ENCODE peak calls at places on chromosomes 11 and 22, in five cellular contexts. C, J, D, B and R are unnamed samples.

GRCh38 chr11:58027341-58027740 is 3.4 kb upstream of the OR6Q1 start:
- DNase-seq in D (peak; percentile 94), B (peak; percentile 44), C (no peak), J (no peak), R (no peak)

GRCh38 chr11:44618561-44619425 is 53.3 kb downstream of the CD82 start:
- DNase-seq in J (no peak), B (no peak), D (no peak), C (no peak), R (no peak)

GRCh38 chr11:74195828-74196227 is 24.7 kb downstream of the PPME1 start:
- DNase-seq in J (no peak), B (peak; percentile 3), D (peak; percentile 26), C (no peak), R (no peak)

GRCh38 chr11:18065572-18065971 is 19.5 kb upstream of the TPH1 start:
- DNase-seq in D (no peak), J (no peak), C (no peak), B (peak; percentile 45), R (no peak)

GRCh38 chr11:9748361-9748970 is 84.6 kb downstream of the SWAP70 start:
- DNase-seq in J (no peak), D (peak; percentile 79), C (peak; percentile 52), B (peak; percentile 75), R (peak; percentile 54)

GRCh38 chr11:9029477-9029876 is 25.7 kb upstream of the NRIP3 start:
- DNase-seq in J (no peak), C (no peak), B (no peak), D (peak; percentile 3), R (no peak)

GRCh38 chr11:64801591-64802369 is 1.2 kb downstream of the MAP4K2 start:
- DNase-seq in C (no peak), J (no peak), B (no peak), D (no peak), R (no peak)

GRCh38 chr22:46012182-46012880 is 35.4 kb upstream of the WNT7B start:
- DNase-seq in D (no peak), C (no peak), B (no peak), J (no peak), R (no peak)

GRCh38 chr11:118971646-118972045 is at the start of gene FOXR1:
- DNase-seq in J (no peak), B (no peak), C (no peak), D (no peak), R (no peak)

GRCh38 chr22:45290410-45290936 is 5.7 kb downstream of the UPK3A start:
- DNase-seq in J (no peak), B (peak; percentile 74), D (peak; percentile 83), C (peak; percentile 53), R (no peak)

GRCh38 chr11:1040428-1041148 is 4.1 kb upstream of the MUC6 start:
- DNase-seq in J (no peak), C (no peak), D (no peak), B (peak; percentile 83), R (no peak)

GRCh38 chr11:66969584-66970205 is 5.4 kb upstream of the C11orf86 start:
- DNase-seq in B (peak; percentile 57), J (no peak), D (peak; percentile 87), C (no peak), R (no peak)

GRCh38 chr11:93444671-93445073 is 98.5 kb downstream of the SMCO4 start:
- DNase-seq in C (peak; percentile 83), B (peak; percentile 29), J (peak; percentile 4), D (peak; percentile 2), R (no peak)

GRCh38 chr11:24375896-24376295 is 121.0 kb upstream of the LUZP2 start:
- DNase-seq in J (no peak), B (no peak), C (no peak), D (peak; percentile 20), R (no peak)

GRCh38 chr11:26319906-26320305 is 12.0 kb upstream of the ANO3 start:
- DNase-seq in J (no peak), C (peak; percentile 22), D (no peak), B (peak; percentile 51), R (peak; percentile 20)

GRCh38 chr11:125062931-125063428 is at the start of gene SLC37A2:
- DNase-seq in C (peak; percentile 73), B (peak; percentile 62), J (no peak), D (peak; percentile 54), R (peak; percentile 78)

GRCh38 chr11:134252539-134253188 is 488 bp downstream of the THYN1 start:
- DNase-seq in C (peak; percentile 29), D (peak; percentile 57), J (peak; percentile 14), B (no peak), R (no peak)

GRCh38 chr11:116582621-116583020 is 190.2 kb downstream of the BUD13 start:
- DNase-seq in C (no peak), D (no peak), J (no peak), B (no peak), R (no peak)

GRCh38 chr11:115503886-115504278 is 333 bp downstream of the CADM1 start:
- DNase-seq in J (no peak), B (no peak), C (no peak), D (no peak), R (no peak)

DNA sequence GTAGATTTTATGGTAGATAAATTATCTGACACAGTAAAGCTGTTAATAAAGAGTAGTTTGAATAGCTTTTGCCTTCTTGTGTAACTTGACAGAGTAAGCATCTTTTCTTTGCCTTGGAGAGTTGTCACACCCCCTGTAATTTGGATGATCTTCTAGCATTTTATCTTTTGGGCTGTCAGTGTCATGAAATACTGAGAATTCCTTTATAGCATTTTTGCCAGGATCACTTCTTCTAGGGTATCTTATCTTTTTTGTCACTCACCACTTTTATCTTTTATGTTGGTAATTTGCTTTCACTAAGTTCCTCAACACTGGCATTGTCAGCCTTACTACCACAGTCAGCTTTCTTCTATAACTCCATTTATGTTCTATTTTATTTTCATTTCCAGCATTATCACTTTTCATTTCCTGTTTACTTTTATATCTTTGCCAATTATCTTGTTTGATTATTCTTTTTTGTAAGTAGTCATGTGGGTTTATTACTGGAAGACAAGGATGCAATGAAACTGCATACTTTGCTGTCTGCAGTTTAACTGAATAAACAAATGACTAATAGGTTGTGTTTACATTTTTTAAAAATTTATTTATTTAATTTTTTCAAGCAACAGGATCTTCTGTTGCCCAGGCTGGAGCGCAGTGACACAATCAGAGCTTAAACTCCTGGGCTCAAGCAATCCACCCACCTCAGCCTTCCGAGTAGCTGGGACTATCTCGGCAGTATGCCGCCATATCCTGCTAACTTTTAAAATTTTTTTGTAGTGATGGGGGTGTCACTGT is 28.1 kb upstream of the ACAT1 start:
- DNase-seq in D (peak; percentile 78), B (peak; percentile 13), C (no peak), J (no peak), R (no peak)
- TF ChIP-seq CTCF in D (no peak), B (no peak), C (no peak), J (no peak), R (no peak)

DNA sequence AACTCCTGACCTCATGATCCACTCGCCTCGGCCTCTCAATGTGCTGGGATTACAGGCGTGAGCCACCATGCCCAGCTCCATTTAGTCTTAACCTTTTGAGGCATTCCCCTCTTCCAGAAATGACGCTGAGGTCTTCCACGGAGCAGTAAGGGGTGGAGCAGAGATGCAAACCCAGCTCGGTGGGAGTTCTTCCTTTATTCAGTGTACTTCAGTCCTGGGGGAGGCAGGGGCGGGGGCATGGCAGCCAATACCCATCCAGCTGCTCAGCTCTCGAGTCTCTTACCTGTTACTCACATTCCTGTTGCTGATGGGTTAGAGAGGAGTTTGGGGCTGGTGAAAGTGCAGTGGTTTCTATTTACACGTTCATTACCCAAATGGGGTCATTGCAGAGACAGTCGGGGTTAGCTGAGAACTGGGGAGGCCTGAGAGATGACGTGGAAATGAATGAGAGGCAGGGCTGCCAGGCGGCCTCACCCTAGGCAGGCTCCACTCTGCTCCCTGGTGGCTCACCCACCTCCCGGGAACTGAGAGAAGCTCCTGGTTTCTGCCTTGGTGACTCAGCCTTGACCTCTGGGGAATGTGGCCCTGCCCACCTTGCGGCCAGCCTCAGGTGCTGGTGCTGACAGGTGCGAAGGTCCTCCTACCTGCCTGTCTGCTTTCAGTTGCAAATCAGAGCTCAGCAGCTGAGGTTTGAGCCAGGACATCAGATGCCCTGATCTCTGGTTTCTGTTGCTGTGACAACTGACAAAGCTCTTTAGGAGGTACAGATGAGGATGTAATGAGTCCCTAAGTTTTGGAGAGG is 13.4 kb upstream of the ST14 start:
- DNase-seq in C (peak; percentile 90), D (no peak), J (no peak), B (peak; percentile 91), R (no peak)
- TF ChIP-seq CTCF in C (no peak), D (no peak), J (no peak), B (peak; percentile 32), R (no peak)

GRCh38 chr11:78112588-78113275 is 26.7 kb downstream of the ALG8 start:
- DNase-seq in B (no peak), D (no peak), J (no peak), C (no peak), R (no peak)

GRCh38 chr11:78110351-78110750 is 29.1 kb downstream of the ALG8 start:
- DNase-seq in J (no peak), C (no peak), D (peak; percentile 82), B (no peak), R (no peak)

GRCh38 chr11:78109011-78109685 is 29.5 kb upstream of the NDUFC2 start:
- DNase-seq in C (no peak), B (no peak), D (no peak), J (no peak), R (no peak)

GRCh38 chr11:78110830-78111229 is 28.6 kb downstream of the ALG8 start:
- DNase-seq in D (peak; percentile 85), C (no peak), B (no peak), J (no peak), R (no peak)

DNA sequence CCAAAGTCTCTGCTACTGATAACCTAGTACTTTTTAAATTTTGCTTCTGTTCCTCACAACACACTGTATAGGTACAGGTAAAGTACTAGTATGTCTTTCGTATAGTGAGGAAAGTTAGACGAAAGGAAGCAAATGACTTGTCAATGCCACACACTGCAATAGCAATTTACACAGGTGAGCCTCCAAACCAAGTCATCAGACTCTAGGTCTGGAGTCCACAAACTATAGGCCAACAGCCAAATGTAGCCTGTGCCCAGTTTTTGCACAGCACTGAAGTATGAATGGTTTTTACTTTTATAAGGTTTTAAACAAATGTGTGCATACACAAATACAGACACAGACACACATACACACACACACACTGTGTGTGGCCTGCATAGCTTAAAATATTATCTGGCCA is 28.1 kb downstream of the ALG8 start:
- DNase-seq in B (no peak), C (no peak), D (no peak), J (no peak), R (no peak)
- TF ChIP-seq CTCF in B (no peak), C (no peak), D (no peak), J (no peak), R (no peak)

GRCh38 chr11:95849087-95849825 is 59.0 kb downstream of the CEP57 start:
- DNase-seq in D (peak; percentile 82), C (peak; percentile 30), B (peak; percentile 76), J (peak; percentile 4), R (peak; percentile 18)
- TF ChIP-seq CTCF in D (peak; percentile 57), C (no peak), B (peak; percentile 37), J (peak; percentile 27), R (no peak)

GRCh38 chr11:120385110-120385509 is 48.9 kb downstream of the ARHGEF12 start:
- DNase-seq in D (peak; percentile 80), B (no peak), C (no peak), J (no peak), R (no peak)
- TF ChIP-seq CTCF in D (no peak), B (no peak), C (no peak), J (no peak), R (no peak)

GRCh38 chr22:41518048-41518347 is 26.3 kb downstream of the POLR3H start:
- DNase-seq in J (no peak), D (no peak), C (no peak), B (no peak), R (no peak)
- TF ChIP-seq CTCF in J (peak; percentile 48), D (no peak), C (no peak), B (no peak), R (no peak)

GRCh38 chr22:50060441-50061140 is 2.5 kb upstream of the TTLL8 start:
- DNase-seq in C (no peak), D (no peak), J (no peak), B (no peak), R (no peak)
- TF ChIP-seq CTCF in C (no peak), D (no peak), J (no peak), B (no peak), R (no peak)

GRCh38 chr11:7278314-7278917 is 26.7 kb downstream of the SYT9 start:
- DNase-seq in C (peak; percentile 45), B (peak; percentile 48), J (no peak), D (peak; percentile 34), R (no peak)
- TF ChIP-seq CTCF in C (no peak), B (peak; percentile 42), J (peak; percentile 30), D (peak; percentile 56), R (peak; percentile 53)